ENCODE peak calls at places on chromosomes 11 and 22, in eight cellular contexts. V is kidney, W is gastrocnemius medialis, R is aorta, H is HepG2, O is SK-N-SH, J is thyroid gland, Y is transverse colon. X is an unnamed sample. For H3K4me1, the result is how much of the 10 kb centered on the place peaks cover.

GRCh38 chr11:72841397-72841796 is 27.2 kb downstream of the ATG16L2 start:
- DNase-seq in V (no peak), W (no peak), R (no peak), H (no peak), O (no peak), J (no peak), Y (no peak), X (no peak)

GRCh38 chr22:23260645-23261581 is 80.6 kb downstream of the BCR start:
- DNase-seq in V (no peak), W (no peak), R (no peak), H (no peak), O (no peak), J (no peak), Y (no peak), X (no peak)

GRCh38 chr22:44667829-44668189 is 34.2 kb upstream of the PRR5 start:
- DNase-seq in V (peak), W (no peak), R (peak), H (no peak), O (no peak), J (no peak), Y (peak), X (no peak)

GRCh38 chr22:39349967-39350802 is at the start of gene SYNGR1:
- DNase-seq in V (peak), W (no peak), R (no peak), H (no peak), O (peak), J (peak), Y (no peak), X (peak)

GRCh38 chr11:72333657-72334056 is 89.7 kb upstream of the PHOX2A start:
- DNase-seq in V (no peak), W (no peak), R (no peak), H (no peak), O (peak), J (no peak), Y (no peak), X (peak)

GRCh38 chr11:8283510-8284272 is 20.0 kb upstream of the LMO1 start:
- DNase-seq in V (no peak), W (no peak), R (peak), H (no peak), O (peak), J (peak), Y (no peak), X (peak)

GRCh38 chr11:119800171-119800570 is 71.2 kb upstream of the NECTIN1 start:
- DNase-seq in V (peak), W (no peak), R (peak), H (no peak), O (no peak), J (no peak), Y (no peak), X (no peak)

GRCh38 chr11:36007127-36007824 is 63.4 kb downstream of the LDLRAD3 start:
- DNase-seq in V (no peak), W (no peak), R (no peak), H (no peak), O (no peak), J (no peak), Y (no peak), X (no peak)

GRCh38 chr11:83671295-83671694 is 385.1 kb upstream of the CCDC90B start:
- DNase-seq in V (no peak), W (no peak), R (no peak), H (no peak), O (no peak), J (no peak), Y (no peak), X (no peak)

GRCh38 chr11:29300441-29300840 is 716.4 kb downstream of the KCNA4 start:
- DNase-seq in V (no peak), W (no peak), R (no peak), H (no peak), O (no peak), J (no peak), Y (no peak), X (no peak)

GRCh38 chr11:748007-748359 is 719 bp downstream of the TALDO1 start:
- DNase-seq in V (peak), W (no peak), R (no peak), H (no peak), O (peak), J (peak), Y (peak), X (no peak)

GRCh38 chr22:44422742-44423370 is 75.2 kb downstream of the RTL6 start:
- DNase-seq in V (no peak), W (no peak), R (peak), H (no peak), O (peak), J (no peak), Y (no peak), X (no peak)

GRCh38 chr22:22210375-22210774 is 34.2 kb upstream of the VPREB1 start:
- DNase-seq in V (peak), W (no peak), R (no peak), H (no peak), O (no peak), J (no peak), Y (no peak), X (no peak)

GRCh38 chr11:1879941-1880720 is 11.6 kb downstream of the PRR33 start:
- DNase-seq in V (peak), W (peak), R (peak), H (no peak), O (peak), J (no peak), Y (no peak), X (no peak)

GRCh38 chr11:116595305-116595880 is 177.4 kb downstream of the BUD13 start:
- DNase-seq in V (no peak), W (no peak), R (peak), H (no peak), O (no peak), J (no peak), Y (no peak), X (no peak)

GRCh38 chr22:18955696-18956095 is 19.6 kb upstream of the PRODH start:
- DNase-seq in V (peak), W (no peak), R (peak), H (no peak), O (no peak), J (no peak), Y (no peak), X (no peak)

GRCh38 chr11:112289588-112290461 is 29.2 kb upstream of the PLET1 start:
- DNase-seq in V (peak), W (peak), R (peak), H (peak), O (peak), J (peak), Y (peak), X (peak)

GRCh38 chr11:120172054-120172881 is 34.4 kb upstream of the TRIM29 start:
- DNase-seq in V (peak), W (peak), R (peak), H (peak), O (peak), J (peak), Y (peak), X (peak)

GRCh38 chr22:23696326-23696851 is 5.6 kb downstream of the RGL4 start:
- DNase-seq in V (no peak), W (no peak), R (no peak), H (no peak), O (no peak), J (no peak), Y (peak), X (no peak)

GRCh38 chr22:43720718-43721117 is 91.4 kb downstream of the EFCAB6 start:
- DNase-seq in V (no peak), W (no peak), R (no peak), H (no peak), O (no peak), J (no peak), Y (no peak), X (no peak)

GRCh38 chr11:75668508-75669297 is at the start of gene MAP6:
- DNase-seq in V (no peak), W (no peak), R (peak), H (no peak), O (peak), J (peak), Y (peak), X (peak)

GRCh38 chr11:11400121-11400520 is 47.1 kb upstream of the CSNK2A3 start:
- DNase-seq in V (no peak), W (no peak), R (no peak), H (no peak), O (no peak), J (no peak), Y (no peak), X (no peak)

GRCh38 chr11:73001615-73002014 is 140.5 kb downstream of the FCHSD2 start:
- DNase-seq in V (no peak), W (no peak), R (no peak), H (no peak), O (no peak), J (no peak), Y (no peak), X (no peak)

GRCh38 chr11:128625766-128626165 is 38.4 kb upstream of the ETS1 start:
- DNase-seq in V (no peak), W (no peak), R (no peak), H (no peak), O (no peak), J (no peak), Y (no peak), X (no peak)

GRCh38 chr11:128627666-128628342 is 40.4 kb upstream of the ETS1 start:
- DNase-seq in V (no peak), W (no peak), R (no peak), H (no peak), O (peak), J (no peak), Y (no peak), X (no peak)

GRCh38 chr11:128626913-128627665 is 39.7 kb upstream of the ETS1 start:
- DNase-seq in V (no peak), W (no peak), R (no peak), H (no peak), O (no peak), J (no peak), Y (no peak), X (no peak)

GRCh38 chr11:128624269-128625170 is 37.2 kb upstream of the ETS1 start:
- DNase-seq in V (peak), W (peak), R (no peak), H (no peak), O (no peak), J (peak), Y (peak), X (no peak)

GRCh38 chr11:128625316-128625715 is 38.0 kb upstream of the ETS1 start:
- DNase-seq in V (no peak), W (no peak), R (no peak), H (no peak), O (no peak), J (no peak), Y (no peak), X (no peak)
- H3K4me1 ChIP-seq in V (under half), W (under half), R (under half), H (under half), O (under half), J (under half), Y (under half), X (under half)

DNA sequence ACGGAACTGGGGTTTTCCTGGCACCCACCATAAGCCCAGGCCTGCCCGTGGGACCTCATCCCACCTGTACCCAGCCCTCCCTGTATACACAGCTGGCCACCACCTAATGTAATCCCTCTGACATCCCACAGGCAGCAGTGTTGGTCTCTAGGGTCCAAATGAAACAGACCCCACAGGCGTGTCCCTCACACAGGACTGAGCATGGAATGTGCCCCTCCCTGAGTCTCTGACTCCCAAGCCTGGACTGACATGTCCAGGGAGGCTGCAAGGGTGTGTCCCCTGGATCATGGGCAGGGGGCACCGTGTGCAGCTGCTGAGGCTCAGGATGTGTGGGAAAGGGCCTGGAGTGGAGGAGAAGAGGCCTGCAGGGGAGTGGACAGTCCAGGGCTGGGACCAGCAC is 50.6 kb upstream of the PPARA start:
- DNase-seq in V (no peak), W (no peak), R (no peak), H (no peak), O (no peak), J (no peak), Y (no peak), X (no peak)
- H3K4me1 ChIP-seq in V (under half), W (half or more), R (under half), H (under half), O (half or more), J (under half), Y (under half), X (half or more)

GRCh38 chr22:40409613-40410113 is 39.3 kb downstream of the SGSM3 start:
- DNase-seq in V (no peak), W (no peak), R (peak), H (no peak), O (no peak), J (no peak), Y (no peak), X (no peak)

GRCh38 chr22:40411506-40411861 is 41.1 kb downstream of the SGSM3 start:
- DNase-seq in V (no peak), W (peak), R (peak), H (no peak), O (no peak), J (no peak), Y (no peak), X (no peak)

GRCh38 chr22:40410731-40411505 is 40.5 kb downstream of the SGSM3 start:
- DNase-seq in V (no peak), W (peak), R (peak), H (no peak), O (no peak), J (no peak), Y (no peak), X (no peak)

GRCh38 chr22:40408718-40409612 is 38.6 kb downstream of the SGSM3 start:
- DNase-seq in V (no peak), W (no peak), R (peak), H (no peak), O (no peak), J (no peak), Y (no peak), X (no peak)

DNA sequence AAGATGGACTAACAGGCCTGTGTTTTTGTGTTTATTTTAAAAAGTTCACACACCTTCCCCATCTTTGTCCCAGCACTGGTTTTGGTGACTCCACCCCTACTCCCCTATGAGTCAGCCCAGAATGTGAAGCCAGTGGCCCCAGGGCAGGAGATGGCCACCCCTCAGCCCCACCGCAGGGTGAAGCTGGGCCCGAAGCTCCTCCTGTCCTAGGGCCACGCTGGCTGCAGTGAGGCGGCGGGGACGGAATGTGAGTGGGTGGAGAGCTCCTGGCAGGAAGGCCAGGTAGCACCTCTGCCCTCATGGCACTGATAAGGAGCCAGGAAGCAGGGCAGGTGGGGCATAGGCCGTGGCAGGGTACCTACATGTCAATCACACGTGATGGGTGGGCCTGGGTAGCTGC is 39.9 kb downstream of the SGSM3 start:
- DNase-seq in V (no peak), W (no peak), R (peak), H (no peak), O (no peak), J (no peak), Y (no peak), X (no peak)
- H3K4me1 ChIP-seq in V (under half), W (under half), R (under half), H (under half), O (under half), J (under half), Y (under half), X (under half)

DNA sequence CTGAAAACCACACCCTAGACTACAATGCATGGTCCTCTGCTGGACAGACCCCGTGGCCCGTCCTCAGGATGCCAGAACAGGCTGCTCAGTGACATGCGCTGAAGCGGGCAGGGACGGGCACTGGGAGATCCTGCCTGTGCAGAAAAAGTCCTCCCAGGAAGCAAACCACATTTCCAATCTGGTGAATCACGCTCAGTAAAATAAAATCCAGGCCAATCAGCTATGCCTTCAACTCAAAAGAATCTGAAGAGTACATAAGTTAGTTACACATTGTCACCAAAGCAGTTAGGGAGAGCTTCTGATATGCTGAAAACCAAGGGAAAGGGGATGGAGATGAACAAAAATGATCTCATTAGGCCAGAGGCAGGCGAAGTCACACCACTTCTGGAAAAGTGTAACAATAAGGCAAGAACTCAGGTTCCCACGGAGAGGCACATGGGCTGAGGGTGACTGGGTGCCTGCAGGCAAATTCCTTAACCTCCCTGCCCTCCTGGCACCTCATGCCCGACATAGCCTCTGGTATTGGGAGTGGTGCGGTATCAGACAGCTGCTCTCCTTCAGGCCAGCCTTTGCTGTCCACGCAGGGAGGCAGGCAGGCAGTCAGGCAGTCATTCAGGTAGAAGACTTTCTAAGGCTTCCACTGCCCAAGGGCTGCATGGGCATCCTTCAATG is 66.4 kb downstream of the APOL5 start:
- DNase-seq in V (no peak), W (no peak), R (no peak), H (no peak), O (no peak), J (peak), Y (no peak), X (no peak)
- H3K4me1 ChIP-seq in V (under half), W (half or more), R (under half), H (under half), O (under half), J (half or more), Y (under half), X (under half)

DNA sequence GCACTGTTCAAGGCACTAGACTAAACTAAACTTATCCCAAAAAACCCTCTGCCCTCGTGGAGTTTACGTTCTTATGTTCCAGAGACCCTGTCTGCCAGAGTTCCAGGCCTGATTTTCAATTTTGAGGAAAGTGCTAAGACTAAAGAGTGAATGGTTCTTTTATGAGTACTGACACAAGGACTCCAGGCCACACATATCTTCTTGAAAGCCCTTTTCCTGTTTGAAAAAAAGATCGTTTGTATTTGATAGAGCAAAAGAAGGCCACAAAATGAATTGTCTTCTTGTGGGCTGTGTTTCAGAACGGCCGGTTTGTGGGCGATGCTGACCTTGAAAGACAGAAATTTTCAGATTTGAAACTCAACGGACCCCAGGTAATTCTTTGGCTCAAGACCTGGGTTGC is 32.1 kb downstream of the CTNND1 start:
- DNase-seq in V (no peak), W (no peak), R (no peak), H (no peak), O (no peak), J (no peak), Y (no peak), X (no peak)
- H3K4me1 ChIP-seq in V (under half), W (under half), R (under half), H (half or more), O (under half), J (under half), Y (half or more), X (under half)

GRCh38 chr11:6608011-6608410 is 4.0 kb downstream of the TAF10 start:
- DNase-seq in V (peak), W (no peak), R (no peak), H (no peak), O (no peak), J (no peak), Y (no peak), X (no peak)

GRCh38 chr11:6610591-6610990 is 1.4 kb downstream of the TAF10 start:
- DNase-seq in V (peak), W (no peak), R (no peak), H (no peak), O (no peak), J (no peak), Y (no peak), X (no peak)

GRCh38 chr11:6608726-6609501 is 3.1 kb downstream of the TAF10 start:
- DNase-seq in V (peak), W (no peak), R (peak), H (no peak), O (no peak), J (no peak), Y (no peak), X (no peak)

GRCh38 chr11:6611092-6612007 is 666 bp downstream of the TAF10 start:
- DNase-seq in V (peak), W (no peak), R (peak), H (no peak), O (no peak), J (peak), Y (peak), X (no peak)

DNA sequence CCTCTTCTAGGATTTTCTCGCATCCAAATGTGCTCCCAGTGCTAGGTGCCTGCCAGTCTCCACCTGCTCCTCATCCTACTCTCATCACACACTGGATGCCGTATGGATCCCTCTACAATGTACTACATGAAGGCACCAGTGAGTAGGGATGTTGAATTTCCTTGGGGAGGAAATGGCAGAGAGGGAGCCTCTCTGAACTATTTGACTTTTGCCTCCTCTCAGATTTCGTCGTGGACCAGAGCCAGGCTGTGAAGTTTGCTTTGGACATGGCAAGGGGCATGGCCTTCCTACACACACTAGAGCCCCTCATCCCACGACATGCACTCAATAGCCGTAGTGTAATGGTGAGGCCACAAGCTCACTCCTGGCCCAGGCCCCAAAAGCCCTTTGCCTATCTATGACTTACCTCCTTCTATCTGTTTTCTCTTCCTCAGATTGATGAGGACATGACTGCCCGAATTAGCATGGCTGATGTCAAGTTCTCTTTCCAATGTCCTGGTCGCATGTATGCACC is 2.5 kb downstream of the TAF10 start:
- DNase-seq in V (no peak), W (no peak), R (no peak), H (no peak), O (no peak), J (no peak), Y (no peak), X (no peak)
- H3K4me1 ChIP-seq in V (under half), W (under half), R (under half), H (half or more), O (half or more), J (under half), Y (half or more), X (under half)